ENCODE peak calls at places on chromosomes 2 and 18, in nine cellular contexts. One of them, this sample, is unnamed.

GRCh38 chr2:219576505-219577388 is 4.6 kb downstream of the INHA start:
- DNase-seq in NCI-H2107: peak; percentile 28
- DNase-seq in DMS 273 treated with DMSO at 0.1 percent for 48 hours: no peak
- DNase-seq in stimulated activated naive CD8-positive, alpha-beta T cell treated with anti-CD3 and anti-CD28 coated beads, Interleukin-15, Interleukin-2, amounts not matched to agents 100 U/mL and 50 U/mL, for 24 hours: no peak
- DNase-seq in OCI-LY7: no peak
- DNase-seq in stimulated activated CD8-positive, alpha-beta memory T cell treated with anti-CD3 and anti-CD28 coated beads, Interleukin-7, amount 100 ng/mL, for 1 hour: no peak
- DNase-seq in uterus: no peak
- DNase-seq in NCI-H1930: no peak
- DNase-seq in T-helper 2 cell: no peak
- DNase-seq in this sample: no peak

GRCh38 chr2:60995376-60995775 is 22.1 kb upstream of the PEX13 start:
- DNase-seq in NCI-H2107: no peak
- DNase-seq in DMS 273 treated with DMSO at 0.1 percent for 48 hours: no peak
- DNase-seq in stimulated activated naive CD8-positive, alpha-beta T cell treated with anti-CD3 and anti-CD28 coated beads, Interleukin-15, Interleukin-2, amounts not matched to agents 100 U/mL and 50 U/mL, for 24 hours: no peak
- DNase-seq in OCI-LY7: no peak
- DNase-seq in stimulated activated CD8-positive, alpha-beta memory T cell treated with anti-CD3 and anti-CD28 coated beads, Interleukin-7, amount 100 ng/mL, for 1 hour: no peak
- DNase-seq in uterus: no peak
- DNase-seq in NCI-H1930: no peak
- DNase-seq in T-helper 2 cell: no peak
- DNase-seq in this sample: no peak

GRCh38 chr2:29443627-29444026 is 328.4 kb downstream of the CLIP4 start:
- DNase-seq in NCI-H2107: no peak
- DNase-seq in DMS 273 treated with DMSO at 0.1 percent for 48 hours: no peak
- DNase-seq in stimulated activated naive CD8-positive, alpha-beta T cell treated with anti-CD3 and anti-CD28 coated beads, Interleukin-15, Interleukin-2, amounts not matched to agents 100 U/mL and 50 U/mL, for 24 hours: no peak
- DNase-seq in OCI-LY7: no peak
- DNase-seq in stimulated activated CD8-positive, alpha-beta memory T cell treated with anti-CD3 and anti-CD28 coated beads, Interleukin-7, amount 100 ng/mL, for 1 hour: no peak
- DNase-seq in uterus: no peak
- DNase-seq in NCI-H1930: no peak
- DNase-seq in T-helper 2 cell: no peak
- DNase-seq in this sample: no peak

GRCh38 chr2:40348665-40349064 is 103.2 kb downstream of the SLC8A1 start:
- DNase-seq in NCI-H2107: no peak
- DNase-seq in DMS 273 treated with DMSO at 0.1 percent for 48 hours: no peak
- DNase-seq in stimulated activated naive CD8-positive, alpha-beta T cell treated with anti-CD3 and anti-CD28 coated beads, Interleukin-15, Interleukin-2, amounts not matched to agents 100 U/mL and 50 U/mL, for 24 hours: no peak
- DNase-seq in OCI-LY7: no peak
- DNase-seq in stimulated activated CD8-positive, alpha-beta memory T cell treated with anti-CD3 and anti-CD28 coated beads, Interleukin-7, amount 100 ng/mL, for 1 hour: no peak
- DNase-seq in uterus: no peak
- DNase-seq in NCI-H1930: no peak
- DNase-seq in T-helper 2 cell: no peak
- DNase-seq in this sample: no peak

GRCh38 chr2:28477087-28477486 is 18.8 kb upstream of the PLB1 start:
- DNase-seq in NCI-H2107: no peak
- DNase-seq in DMS 273 treated with DMSO at 0.1 percent for 48 hours: no peak
- DNase-seq in stimulated activated naive CD8-positive, alpha-beta T cell treated with anti-CD3 and anti-CD28 coated beads, Interleukin-15, Interleukin-2, amounts not matched to agents 100 U/mL and 50 U/mL, for 24 hours: no peak
- DNase-seq in OCI-LY7: no peak
- DNase-seq in stimulated activated CD8-positive, alpha-beta memory T cell treated with anti-CD3 and anti-CD28 coated beads, Interleukin-7, amount 100 ng/mL, for 1 hour: no peak
- DNase-seq in uterus: no peak
- DNase-seq in NCI-H1930: no peak
- DNase-seq in T-helper 2 cell: no peak
- DNase-seq in this sample: no peak

GRCh38 chr2:36812196-36812595 is 115.7 kb downstream of the VIT start:
- DNase-seq in NCI-H2107: no peak
- DNase-seq in DMS 273 treated with DMSO at 0.1 percent for 48 hours: no peak
- DNase-seq in stimulated activated naive CD8-positive, alpha-beta T cell treated with anti-CD3 and anti-CD28 coated beads, Interleukin-15, Interleukin-2, amounts not matched to agents 100 U/mL and 50 U/mL, for 24 hours: no peak
- DNase-seq in OCI-LY7: no peak
- DNase-seq in stimulated activated CD8-positive, alpha-beta memory T cell treated with anti-CD3 and anti-CD28 coated beads, Interleukin-7, amount 100 ng/mL, for 1 hour: no peak
- DNase-seq in uterus: no peak
- DNase-seq in NCI-H1930: no peak
- DNase-seq in T-helper 2 cell: no peak
- DNase-seq in this sample: no peak

GRCh38 chr2:47221039-47221438 is 65.9 kb upstream of the STPG4 start:
- DNase-seq in NCI-H2107: no peak
- DNase-seq in DMS 273 treated with DMSO at 0.1 percent for 48 hours: no peak
- DNase-seq in stimulated activated naive CD8-positive, alpha-beta T cell treated with anti-CD3 and anti-CD28 coated beads, Interleukin-15, Interleukin-2, amounts not matched to agents 100 U/mL and 50 U/mL, for 24 hours: no peak
- DNase-seq in OCI-LY7: no peak
- DNase-seq in stimulated activated CD8-positive, alpha-beta memory T cell treated with anti-CD3 and anti-CD28 coated beads, Interleukin-7, amount 100 ng/mL, for 1 hour: no peak
- DNase-seq in uterus: no peak
- DNase-seq in NCI-H1930: no peak
- DNase-seq in T-helper 2 cell: no peak
- DNase-seq in this sample: no peak

GRCh38 chr2:110997646-110998045 is 123.1 kb upstream of the BCL2L11 start:
- DNase-seq in NCI-H2107: no peak
- DNase-seq in DMS 273 treated with DMSO at 0.1 percent for 48 hours: no peak
- DNase-seq in stimulated activated naive CD8-positive, alpha-beta T cell treated with anti-CD3 and anti-CD28 coated beads, Interleukin-15, Interleukin-2, amounts not matched to agents 100 U/mL and 50 U/mL, for 24 hours: no peak
- DNase-seq in OCI-LY7: no peak
- DNase-seq in stimulated activated CD8-positive, alpha-beta memory T cell treated with anti-CD3 and anti-CD28 coated beads, Interleukin-7, amount 100 ng/mL, for 1 hour: no peak
- DNase-seq in uterus: no peak
- DNase-seq in NCI-H1930: no peak
- DNase-seq in T-helper 2 cell: no peak
- DNase-seq in this sample: no peak

GRCh38 chr2:126839711-126840110 is 59.0 kb upstream of the TEX51 start:
- DNase-seq in NCI-H2107: no peak
- DNase-seq in DMS 273 treated with DMSO at 0.1 percent for 48 hours: no peak
- DNase-seq in stimulated activated naive CD8-positive, alpha-beta T cell treated with anti-CD3 and anti-CD28 coated beads, Interleukin-15, Interleukin-2, amounts not matched to agents 100 U/mL and 50 U/mL, for 24 hours: no peak
- DNase-seq in OCI-LY7: no peak
- DNase-seq in stimulated activated CD8-positive, alpha-beta memory T cell treated with anti-CD3 and anti-CD28 coated beads, Interleukin-7, amount 100 ng/mL, for 1 hour: no peak
- DNase-seq in uterus: no peak
- DNase-seq in NCI-H1930: no peak
- DNase-seq in T-helper 2 cell: no peak
- DNase-seq in this sample: peak; percentile 2

GRCh38 chr18:11553098-11553940 is 56.1 kb upstream of the SLC35G4 start:
- DNase-seq in NCI-H2107: no peak
- DNase-seq in DMS 273 treated with DMSO at 0.1 percent for 48 hours: peak; percentile 11
- DNase-seq in stimulated activated naive CD8-positive, alpha-beta T cell treated with anti-CD3 and anti-CD28 coated beads, Interleukin-15, Interleukin-2, amounts not matched to agents 100 U/mL and 50 U/mL, for 24 hours: peak; percentile 31
- DNase-seq in OCI-LY7: peak; percentile 70
- DNase-seq in stimulated activated CD8-positive, alpha-beta memory T cell treated with anti-CD3 and anti-CD28 coated beads, Interleukin-7, amount 100 ng/mL, for 1 hour: peak; percentile 7
- DNase-seq in uterus: no peak
- DNase-seq in NCI-H1930: peak; percentile 2
- DNase-seq in T-helper 2 cell: peak; percentile 41
- DNase-seq in this sample: peak; percentile 71

GRCh38 chr2:44776924-44777480 is 164.5 kb upstream of the SIX3 start:
- DNase-seq in NCI-H2107: no peak
- DNase-seq in DMS 273 treated with DMSO at 0.1 percent for 48 hours: no peak
- DNase-seq in stimulated activated naive CD8-positive, alpha-beta T cell treated with anti-CD3 and anti-CD28 coated beads, Interleukin-15, Interleukin-2, amounts not matched to agents 100 U/mL and 50 U/mL, for 24 hours: no peak
- DNase-seq in OCI-LY7: no peak
- DNase-seq in stimulated activated CD8-positive, alpha-beta memory T cell treated with anti-CD3 and anti-CD28 coated beads, Interleukin-7, amount 100 ng/mL, for 1 hour: no peak
- DNase-seq in uterus: no peak
- DNase-seq in NCI-H1930: no peak
- DNase-seq in T-helper 2 cell: no peak
- DNase-seq in this sample: peak; percentile 8

GRCh38 chr18:36247036-36247435 is 50.5 kb upstream of the FHOD3 start:
- DNase-seq in NCI-H2107: no peak
- DNase-seq in DMS 273 treated with DMSO at 0.1 percent for 48 hours: no peak
- DNase-seq in stimulated activated naive CD8-positive, alpha-beta T cell treated with anti-CD3 and anti-CD28 coated beads, Interleukin-15, Interleukin-2, amounts not matched to agents 100 U/mL and 50 U/mL, for 24 hours: no peak
- DNase-seq in OCI-LY7: no peak
- DNase-seq in stimulated activated CD8-positive, alpha-beta memory T cell treated with anti-CD3 and anti-CD28 coated beads, Interleukin-7, amount 100 ng/mL, for 1 hour: no peak
- DNase-seq in uterus: no peak
- DNase-seq in NCI-H1930: no peak
- DNase-seq in T-helper 2 cell: no peak
- DNase-seq in this sample: no peak

GRCh38 chr2:70525032-70525431 is 28.6 kb downstream of the TGFA start:
- DNase-seq in NCI-H2107: no peak
- DNase-seq in DMS 273 treated with DMSO at 0.1 percent for 48 hours: no peak
- DNase-seq in stimulated activated naive CD8-positive, alpha-beta T cell treated with anti-CD3 and anti-CD28 coated beads, Interleukin-15, Interleukin-2, amounts not matched to agents 100 U/mL and 50 U/mL, for 24 hours: no peak
- DNase-seq in OCI-LY7: no peak
- DNase-seq in stimulated activated CD8-positive, alpha-beta memory T cell treated with anti-CD3 and anti-CD28 coated beads, Interleukin-7, amount 100 ng/mL, for 1 hour: no peak
- DNase-seq in uterus: no peak
- DNase-seq in NCI-H1930: no peak
- DNase-seq in T-helper 2 cell: no peak
- DNase-seq in this sample: peak; percentile 36

GRCh38 chr18:53416985-53417384 is 807.5 kb downstream of the MBD2 start:
- DNase-seq in NCI-H2107: no peak
- DNase-seq in DMS 273 treated with DMSO at 0.1 percent for 48 hours: no peak
- DNase-seq in stimulated activated naive CD8-positive, alpha-beta T cell treated with anti-CD3 and anti-CD28 coated beads, Interleukin-15, Interleukin-2, amounts not matched to agents 100 U/mL and 50 U/mL, for 24 hours: no peak
- DNase-seq in OCI-LY7: no peak
- DNase-seq in stimulated activated CD8-positive, alpha-beta memory T cell treated with anti-CD3 and anti-CD28 coated beads, Interleukin-7, amount 100 ng/mL, for 1 hour: no peak
- DNase-seq in uterus: no peak
- DNase-seq in NCI-H1930: no peak
- DNase-seq in T-helper 2 cell: no peak
- DNase-seq in this sample: no peak

GRCh38 chr18:48943736-48944527 is 6.8 kb downstream of the SMAD7 start:
- DNase-seq in NCI-H2107: no peak
- DNase-seq in DMS 273 treated with DMSO at 0.1 percent for 48 hours: no peak
- DNase-seq in stimulated activated naive CD8-positive, alpha-beta T cell treated with anti-CD3 and anti-CD28 coated beads, Interleukin-15, Interleukin-2, amounts not matched to agents 100 U/mL and 50 U/mL, for 24 hours: no peak
- DNase-seq in OCI-LY7: no peak
- DNase-seq in stimulated activated CD8-positive, alpha-beta memory T cell treated with anti-CD3 and anti-CD28 coated beads, Interleukin-7, amount 100 ng/mL, for 1 hour: no peak
- DNase-seq in uterus: no peak
- DNase-seq in NCI-H1930: no peak
- DNase-seq in T-helper 2 cell: peak; percentile 49
- DNase-seq in this sample: no peak

GRCh38 chr2:33321236-33321731 is 155.2 kb upstream of the RASGRP3 start:
- DNase-seq in NCI-H2107: no peak
- DNase-seq in DMS 273 treated with DMSO at 0.1 percent for 48 hours: no peak
- DNase-seq in stimulated activated naive CD8-positive, alpha-beta T cell treated with anti-CD3 and anti-CD28 coated beads, Interleukin-15, Interleukin-2, amounts not matched to agents 100 U/mL and 50 U/mL, for 24 hours: peak; percentile 12
- DNase-seq in OCI-LY7: no peak
- DNase-seq in stimulated activated CD8-positive, alpha-beta memory T cell treated with anti-CD3 and anti-CD28 coated beads, Interleukin-7, amount 100 ng/mL, for 1 hour: no peak
- DNase-seq in uterus: no peak
- DNase-seq in NCI-H1930: no peak
- DNase-seq in T-helper 2 cell: peak; percentile 91
- DNase-seq in this sample: peak; percentile 75

GRCh38 chr2:172713365-172713875 is 22.2 kb upstream of the RAPGEF4 start:
- DNase-seq in NCI-H2107: no peak
- DNase-seq in DMS 273 treated with DMSO at 0.1 percent for 48 hours: no peak
- DNase-seq in stimulated activated naive CD8-positive, alpha-beta T cell treated with anti-CD3 and anti-CD28 coated beads, Interleukin-15, Interleukin-2, amounts not matched to agents 100 U/mL and 50 U/mL, for 24 hours: no peak
- DNase-seq in OCI-LY7: no peak
- DNase-seq in stimulated activated CD8-positive, alpha-beta memory T cell treated with anti-CD3 and anti-CD28 coated beads, Interleukin-7, amount 100 ng/mL, for 1 hour: no peak
- DNase-seq in uterus: no peak
- DNase-seq in NCI-H1930: no peak
- DNase-seq in T-helper 2 cell: no peak
- DNase-seq in this sample: no peak

GRCh38 chr18:45449761-45450227 is 165.5 kb upstream of the SLC14A2 start:
- DNase-seq in NCI-H2107: no peak
- DNase-seq in DMS 273 treated with DMSO at 0.1 percent for 48 hours: no peak
- DNase-seq in stimulated activated naive CD8-positive, alpha-beta T cell treated with anti-CD3 and anti-CD28 coated beads, Interleukin-15, Interleukin-2, amounts not matched to agents 100 U/mL and 50 U/mL, for 24 hours: no peak
- DNase-seq in OCI-LY7: no peak
- DNase-seq in stimulated activated CD8-positive, alpha-beta memory T cell treated with anti-CD3 and anti-CD28 coated beads, Interleukin-7, amount 100 ng/mL, for 1 hour: no peak
- DNase-seq in uterus: peak; percentile 74
- DNase-seq in NCI-H1930: no peak
- DNase-seq in T-helper 2 cell: no peak
- DNase-seq in this sample: peak; percentile 62

GRCh38 chr2:3780477-3781402 is 77.4 kb downstream of the DCDC2C start:
- DNase-seq in NCI-H2107: no peak
- DNase-seq in DMS 273 treated with DMSO at 0.1 percent for 48 hours: no peak
- DNase-seq in stimulated activated naive CD8-positive, alpha-beta T cell treated with anti-CD3 and anti-CD28 coated beads, Interleukin-15, Interleukin-2, amounts not matched to agents 100 U/mL and 50 U/mL, for 24 hours: peak; percentile 61
- DNase-seq in OCI-LY7: peak; percentile 68
- DNase-seq in stimulated activated CD8-positive, alpha-beta memory T cell treated with anti-CD3 and anti-CD28 coated beads, Interleukin-7, amount 100 ng/mL, for 1 hour: no peak
- DNase-seq in uterus: no peak
- DNase-seq in NCI-H1930: no peak
- DNase-seq in T-helper 2 cell: peak; percentile 82
- DNase-seq in this sample: no peak

GRCh38 chr2:179224361-179224760 is 40.3 kb downstream of the SESTD1 start:
- DNase-seq in NCI-H2107: no peak
- DNase-seq in DMS 273 treated with DMSO at 0.1 percent for 48 hours: no peak
- DNase-seq in stimulated activated naive CD8-positive, alpha-beta T cell treated with anti-CD3 and anti-CD28 coated beads, Interleukin-15, Interleukin-2, amounts not matched to agents 100 U/mL and 50 U/mL, for 24 hours: no peak
- DNase-seq in OCI-LY7: no peak
- DNase-seq in stimulated activated CD8-positive, alpha-beta memory T cell treated with anti-CD3 and anti-CD28 coated beads, Interleukin-7, amount 100 ng/mL, for 1 hour: no peak
- DNase-seq in uterus: no peak
- DNase-seq in NCI-H1930: no peak
- DNase-seq in T-helper 2 cell: no peak
- DNase-seq in this sample: peak; percentile 1

GRCh38 chr18:22320736-22321135 is 97.0 kb downstream of the CTAGE1 start:
- DNase-seq in NCI-H2107: no peak
- DNase-seq in DMS 273 treated with DMSO at 0.1 percent for 48 hours: no peak
- DNase-seq in stimulated activated naive CD8-positive, alpha-beta T cell treated with anti-CD3 and anti-CD28 coated beads, Interleukin-15, Interleukin-2, amounts not matched to agents 100 U/mL and 50 U/mL, for 24 hours: no peak
- DNase-seq in OCI-LY7: no peak
- DNase-seq in stimulated activated CD8-positive, alpha-beta memory T cell treated with anti-CD3 and anti-CD28 coated beads, Interleukin-7, amount 100 ng/mL, for 1 hour: no peak
- DNase-seq in uterus: no peak
- DNase-seq in NCI-H1930: no peak
- DNase-seq in T-helper 2 cell: no peak
- DNase-seq in this sample: no peak

GRCh38 chr2:203733683-203734082 is 27.2 kb downstream of the CD28 start:
- DNase-seq in NCI-H2107: no peak
- DNase-seq in DMS 273 treated with DMSO at 0.1 percent for 48 hours: no peak
- DNase-seq in stimulated activated naive CD8-positive, alpha-beta T cell treated with anti-CD3 and anti-CD28 coated beads, Interleukin-15, Interleukin-2, amounts not matched to agents 100 U/mL and 50 U/mL, for 24 hours: no peak
- DNase-seq in OCI-LY7: no peak
- DNase-seq in stimulated activated CD8-positive, alpha-beta memory T cell treated with anti-CD3 and anti-CD28 coated beads, Interleukin-7, amount 100 ng/mL, for 1 hour: no peak
- DNase-seq in uterus: no peak
- DNase-seq in NCI-H1930: no peak
- DNase-seq in T-helper 2 cell: no peak
- DNase-seq in this sample: no peak

GRCh38 chr2:158998486-158999248 is 30.2 kb downstream of the TANC1 start:
- DNase-seq in NCI-H2107: no peak
- DNase-seq in DMS 273 treated with DMSO at 0.1 percent for 48 hours: peak; percentile 39
- DNase-seq in stimulated activated naive CD8-positive, alpha-beta T cell treated with anti-CD3 and anti-CD28 coated beads, Interleukin-15, Interleukin-2, amounts not matched to agents 100 U/mL and 50 U/mL, for 24 hours: no peak
- DNase-seq in OCI-LY7: no peak
- DNase-seq in stimulated activated CD8-positive, alpha-beta memory T cell treated with anti-CD3 and anti-CD28 coated beads, Interleukin-7, amount 100 ng/mL, for 1 hour: no peak
- DNase-seq in uterus: no peak
- DNase-seq in NCI-H1930: no peak
- DNase-seq in T-helper 2 cell: no peak
- DNase-seq in this sample: no peak

GRCh38 chr2:233430091-233430490 is 75.8 kb downstream of the DGKD start:
- DNase-seq in NCI-H2107: no peak
- DNase-seq in DMS 273 treated with DMSO at 0.1 percent for 48 hours: no peak
- DNase-seq in stimulated activated naive CD8-positive, alpha-beta T cell treated with anti-CD3 and anti-CD28 coated beads, Interleukin-15, Interleukin-2, amounts not matched to agents 100 U/mL and 50 U/mL, for 24 hours: no peak
- DNase-seq in OCI-LY7: no peak
- DNase-seq in stimulated activated CD8-positive, alpha-beta memory T cell treated with anti-CD3 and anti-CD28 coated beads, Interleukin-7, amount 100 ng/mL, for 1 hour: no peak
- DNase-seq in uterus: no peak
- DNase-seq in NCI-H1930: no peak
- DNase-seq in T-helper 2 cell: no peak
- DNase-seq in this sample: peak; percentile 46

GRCh38 chr2:233814063-233814435 is 35.9 kb downstream of the MROH2A start:
- DNase-seq in NCI-H2107: no peak
- DNase-seq in DMS 273 treated with DMSO at 0.1 percent for 48 hours: no peak
- DNase-seq in stimulated activated naive CD8-positive, alpha-beta T cell treated with anti-CD3 and anti-CD28 coated beads, Interleukin-15, Interleukin-2, amounts not matched to agents 100 U/mL and 50 U/mL, for 24 hours: no peak
- DNase-seq in OCI-LY7: no peak
- DNase-seq in stimulated activated CD8-positive, alpha-beta memory T cell treated with anti-CD3 and anti-CD28 coated beads, Interleukin-7, amount 100 ng/mL, for 1 hour: no peak
- DNase-seq in uterus: no peak
- DNase-seq in NCI-H1930: no peak
- DNase-seq in T-helper 2 cell: no peak
- DNase-seq in this sample: peak; percentile 14

GRCh38 chr2:165573534-165574461 is 104.3 kb downstream of the CSRNP3 start:
- DNase-seq in NCI-H2107: peak; percentile 48
- DNase-seq in DMS 273 treated with DMSO at 0.1 percent for 48 hours: peak; percentile 47
- DNase-seq in stimulated activated naive CD8-positive, alpha-beta T cell treated with anti-CD3 and anti-CD28 coated beads, Interleukin-15, Interleukin-2, amounts not matched to agents 100 U/mL and 50 U/mL, for 24 hours: no peak
- DNase-seq in OCI-LY7: peak; percentile 40
- DNase-seq in stimulated activated CD8-positive, alpha-beta memory T cell treated with anti-CD3 and anti-CD28 coated beads, Interleukin-7, amount 100 ng/mL, for 1 hour: no peak
- DNase-seq in uterus: peak; percentile 33
- DNase-seq in NCI-H1930: no peak
- DNase-seq in T-helper 2 cell: no peak
- DNase-seq in this sample: peak; percentile 5

GRCh38 chr2:239855863-239856587 is 169.1 kb downstream of the NDUFA10 start:
- DNase-seq in NCI-H2107: no peak
- DNase-seq in DMS 273 treated with DMSO at 0.1 percent for 48 hours: no peak
- DNase-seq in stimulated activated naive CD8-positive, alpha-beta T cell treated with anti-CD3 and anti-CD28 coated beads, Interleukin-15, Interleukin-2, amounts not matched to agents 100 U/mL and 50 U/mL, for 24 hours: no peak
- DNase-seq in OCI-LY7: no peak
- DNase-seq in stimulated activated CD8-positive, alpha-beta memory T cell treated with anti-CD3 and anti-CD28 coated beads, Interleukin-7, amount 100 ng/mL, for 1 hour: no peak
- DNase-seq in uterus: no peak
- DNase-seq in NCI-H1930: no peak
- DNase-seq in T-helper 2 cell: no peak
- DNase-seq in this sample: peak; percentile 3

GRCh38 chr2:195613922-195614321 is 43.1 kb upstream of the SLC39A10 start:
- DNase-seq in NCI-H2107: no peak
- DNase-seq in DMS 273 treated with DMSO at 0.1 percent for 48 hours: no peak
- DNase-seq in stimulated activated naive CD8-positive, alpha-beta T cell treated with anti-CD3 and anti-CD28 coated beads, Interleukin-15, Interleukin-2, amounts not matched to agents 100 U/mL and 50 U/mL, for 24 hours: no peak
- DNase-seq in OCI-LY7: no peak
- DNase-seq in stimulated activated CD8-positive, alpha-beta memory T cell treated with anti-CD3 and anti-CD28 coated beads, Interleukin-7, amount 100 ng/mL, for 1 hour: no peak
- DNase-seq in uterus: no peak
- DNase-seq in NCI-H1930: no peak
- DNase-seq in T-helper 2 cell: no peak
- DNase-seq in this sample: peak; percentile 82

GRCh38 chr2:15284601-15285000 is 276.5 kb downstream of the NBAS start:
- DNase-seq in NCI-H2107: no peak
- DNase-seq in DMS 273 treated with DMSO at 0.1 percent for 48 hours: no peak
- DNase-seq in stimulated activated naive CD8-positive, alpha-beta T cell treated with anti-CD3 and anti-CD28 coated beads, Interleukin-15, Interleukin-2, amounts not matched to agents 100 U/mL and 50 U/mL, for 24 hours: no peak
- DNase-seq in OCI-LY7: no peak
- DNase-seq in stimulated activated CD8-positive, alpha-beta memory T cell treated with anti-CD3 and anti-CD28 coated beads, Interleukin-7, amount 100 ng/mL, for 1 hour: no peak
- DNase-seq in uterus: no peak
- DNase-seq in NCI-H1930: no peak
- DNase-seq in T-helper 2 cell: no peak
- DNase-seq in this sample: no peak

GRCh38 chr18:58470292-58470691 is 158.6 kb downstream of the ALPK2 start:
- DNase-seq in NCI-H2107: no peak
- DNase-seq in DMS 273 treated with DMSO at 0.1 percent for 48 hours: no peak
- DNase-seq in stimulated activated naive CD8-positive, alpha-beta T cell treated with anti-CD3 and anti-CD28 coated beads, Interleukin-15, Interleukin-2, amounts not matched to agents 100 U/mL and 50 U/mL, for 24 hours: no peak
- DNase-seq in OCI-LY7: no peak
- DNase-seq in stimulated activated CD8-positive, alpha-beta memory T cell treated with anti-CD3 and anti-CD28 coated beads, Interleukin-7, amount 100 ng/mL, for 1 hour: no peak
- DNase-seq in uterus: no peak
- DNase-seq in NCI-H1930: no peak
- DNase-seq in T-helper 2 cell: no peak
- DNase-seq in this sample: no peak

GRCh38 chr18:36349552-36349951 is 52.0 kb downstream of the FHOD3 start:
- DNase-seq in NCI-H2107: no peak
- DNase-seq in DMS 273 treated with DMSO at 0.1 percent for 48 hours: no peak
- DNase-seq in stimulated activated naive CD8-positive, alpha-beta T cell treated with anti-CD3 and anti-CD28 coated beads, Interleukin-15, Interleukin-2, amounts not matched to agents 100 U/mL and 50 U/mL, for 24 hours: no peak
- DNase-seq in OCI-LY7: no peak
- DNase-seq in stimulated activated CD8-positive, alpha-beta memory T cell treated with anti-CD3 and anti-CD28 coated beads, Interleukin-7, amount 100 ng/mL, for 1 hour: no peak
- DNase-seq in uterus: no peak
- DNase-seq in NCI-H1930: no peak
- DNase-seq in T-helper 2 cell: no peak
- DNase-seq in this sample: no peak